ENCODE peak calls at places on chromosomes 2 and 18, in seven cellular contexts. One of them, this sample, is unnamed.
A peak's percentile ranks its signal among the peaks of the same experiment; 100 is the strongest.

GRCh38 chr2:205683179-205683978 is 1.1 kb downstream of the NRP2 start:
- DNase-seq in Panc1: no peak
- DNase-seq in A549: no peak
- DNase-seq in GM23338: no peak
- DNase-seq in GM12878: no peak
- DNase-seq in HepG2: no peak
- DNase-seq in HCT116: no peak
- DNase-seq in this sample: no peak

GRCh38 chr2:31541853-31542252 is 38.9 kb downstream of the SRD5A2 start:
- DNase-seq in GM12878: no peak
- DNase-seq in A549: no peak
- DNase-seq in GM23338: no peak
- DNase-seq in Panc1: no peak
- DNase-seq in HepG2: no peak
- DNase-seq in HCT116: no peak
- DNase-seq in this sample: no peak

GRCh38 chr2:29073913-29074312 is 410 bp downstream of the PCARE start:
- DNase-seq in A549: no peak
- DNase-seq in HCT116: no peak
- DNase-seq in HepG2: no peak
- DNase-seq in Panc1: no peak
- DNase-seq in GM23338: no peak
- DNase-seq in GM12878: no peak
- DNase-seq in this sample: no peak

GRCh38 chr18:12312936-12313335 is 4.9 kb downstream of the TUBB6 start:
- DNase-seq in A549: no peak
- DNase-seq in GM12878: no peak
- DNase-seq in GM23338: no peak
- DNase-seq in Panc1: no peak
- DNase-seq in HCT116: no peak
- DNase-seq in HepG2: no peak
- DNase-seq in this sample: no peak

GRCh38 chr2:132953771-132954170 is 283.8 kb upstream of the LYPD1 start:
- DNase-seq in HepG2: no peak
- DNase-seq in HCT116: no peak
- DNase-seq in GM23338: no peak
- DNase-seq in Panc1: no peak
- DNase-seq in GM12878: peak; percentile 33
- DNase-seq in A549: no peak
- DNase-seq in this sample: no peak

GRCh38 chr2:157940024-157940423 is 63.9 kb upstream of the ACVR1 start:
- DNase-seq in GM23338: no peak
- DNase-seq in GM12878: no peak
- DNase-seq in Panc1: no peak
- DNase-seq in A549: no peak
- DNase-seq in HepG2: no peak
- DNase-seq in HCT116: no peak
- DNase-seq in this sample: no peak

GRCh38 chr2:188628989-188629889 is 337.6 kb downstream of the GULP1 start:
- DNase-seq in GM12878: no peak
- DNase-seq in A549: peak; percentile 4
- DNase-seq in HCT116: peak; percentile 7
- DNase-seq in HepG2: no peak
- DNase-seq in Panc1: no peak
- DNase-seq in GM23338: no peak
- DNase-seq in this sample: no peak

GRCh38 chr2:109185338-109185737 is 56.3 kb downstream of the SH3RF3 start:
- DNase-seq in Panc1: no peak
- DNase-seq in GM23338: no peak
- DNase-seq in GM12878: no peak
- DNase-seq in HCT116: no peak
- DNase-seq in A549: no peak
- DNase-seq in HepG2: no peak
- DNase-seq in this sample: no peak

GRCh38 chr2:187915810-187916209 is 361.6 kb upstream of the TFPI start:
- DNase-seq in HepG2: no peak
- DNase-seq in GM12878: no peak
- DNase-seq in HCT116: no peak
- DNase-seq in Panc1: no peak
- DNase-seq in GM23338: no peak
- DNase-seq in A549: no peak
- DNase-seq in this sample: no peak

GRCh38 chr2:217993055-217993645 is 9.6 kb downstream of the TNS1 start:
- DNase-seq in A549: no peak
- DNase-seq in HepG2: no peak
- DNase-seq in GM12878: no peak
- DNase-seq in Panc1: no peak
- DNase-seq in GM23338: no peak
- DNase-seq in HCT116: no peak
- DNase-seq in this sample: no peak

GRCh38 chr2:36461039-36461681 is 105.6 kb downstream of the CRIM1 start:
- DNase-seq in GM23338: peak; percentile 82
- DNase-seq in HCT116: peak; percentile 60
- DNase-seq in HepG2: peak; percentile 46
- DNase-seq in A549: peak; percentile 28
- DNase-seq in Panc1: peak; percentile 85
- DNase-seq in GM12878: peak; percentile 9
- DNase-seq in this sample: no peak

GRCh38 chr2:241620419-241620769 is 16.6 kb downstream of the THAP4 start:
- DNase-seq in GM12878: no peak
- DNase-seq in GM23338: no peak
- DNase-seq in HepG2: no peak
- DNase-seq in A549: no peak
- DNase-seq in Panc1: no peak
- DNase-seq in HCT116: peak; percentile 33
- DNase-seq in this sample: no peak

GRCh38 chr18:43442571-43442970 is 165.3 kb upstream of the SYT4 start:
- DNase-seq in Panc1: no peak
- DNase-seq in A549: no peak
- DNase-seq in HepG2: no peak
- DNase-seq in HCT116: no peak
- DNase-seq in GM23338: no peak
- DNase-seq in GM12878: no peak
- DNase-seq in this sample: no peak

GRCh38 chr2:118973542-118973951 is 31.6 kb downstream of the MARCO start:
- DNase-seq in HCT116: no peak
- DNase-seq in HepG2: no peak
- DNase-seq in GM12878: no peak
- DNase-seq in Panc1: no peak
- DNase-seq in A549: no peak
- DNase-seq in GM23338: no peak
- DNase-seq in this sample: peak; percentile 70

GRCh38 chr2:141778315-141778835 is 352.4 kb downstream of the LRP1B start:
- DNase-seq in Panc1: no peak
- DNase-seq in A549: no peak
- DNase-seq in GM23338: no peak
- DNase-seq in HepG2: no peak
- DNase-seq in GM12878: no peak
- DNase-seq in HCT116: no peak
- DNase-seq in this sample: no peak

GRCh38 chr2:215537621-215538020 is 101.8 kb upstream of the FN1 start:
- DNase-seq in GM12878: no peak
- DNase-seq in Panc1: no peak
- DNase-seq in HepG2: no peak
- DNase-seq in GM23338: peak; percentile 12
- DNase-seq in A549: no peak
- DNase-seq in HCT116: no peak
- DNase-seq in this sample: no peak

GRCh38 chr2:145692971-145693478 is 1173.1 kb upstream of the ZEB2 start:
- DNase-seq in Panc1: peak; percentile 18
- DNase-seq in HCT116: no peak
- DNase-seq in GM23338: no peak
- DNase-seq in GM12878: peak; percentile 26
- DNase-seq in HepG2: peak; percentile 36
- DNase-seq in A549: no peak
- DNase-seq in this sample: peak; percentile 98

GRCh38 chr18:9392726-9393125 is 58.2 kb downstream of the TWSG1 start:
- DNase-seq in Panc1: no peak
- DNase-seq in GM23338: no peak
- DNase-seq in HepG2: no peak
- DNase-seq in A549: no peak
- DNase-seq in HCT116: no peak
- DNase-seq in GM12878: no peak
- DNase-seq in this sample: no peak

GRCh38 chr2:46136481-46136880 is 160.7 kb upstream of the EPAS1 start:
- DNase-seq in A549: no peak
- DNase-seq in GM12878: no peak
- DNase-seq in Panc1: no peak
- DNase-seq in GM23338: no peak
- DNase-seq in HCT116: no peak
- DNase-seq in HepG2: no peak
- DNase-seq in this sample: no peak

GRCh38 chr2:148122788-148123187 is 101.9 kb downstream of the MBD5 start:
- DNase-seq in HepG2: no peak
- DNase-seq in HCT116: no peak
- DNase-seq in Panc1: no peak
- DNase-seq in GM23338: no peak
- DNase-seq in GM12878: no peak
- DNase-seq in A549: no peak
- DNase-seq in this sample: no peak

GRCh38 chr2:217945530-217945929 is 57.3 kb downstream of the TNS1 start:
- DNase-seq in HepG2: no peak
- DNase-seq in GM23338: no peak
- DNase-seq in GM12878: no peak
- DNase-seq in Panc1: no peak
- DNase-seq in HCT116: no peak
- DNase-seq in A549: no peak
- DNase-seq in this sample: no peak

GRCh38 chr18:1657888-1658287 is 753.2 kb downstream of the ADCYAP1 start:
- DNase-seq in HCT116: no peak
- DNase-seq in GM23338: no peak
- DNase-seq in HepG2: no peak
- DNase-seq in A549: no peak
- DNase-seq in Panc1: no peak
- DNase-seq in GM12878: no peak
- DNase-seq in this sample: no peak

GRCh38 chr18:1648715-1649114 is 744.0 kb downstream of the ADCYAP1 start:
- DNase-seq in HepG2: no peak
- DNase-seq in GM12878: no peak
- DNase-seq in A549: no peak
- DNase-seq in HCT116: no peak
- DNase-seq in GM23338: no peak
- DNase-seq in Panc1: no peak
- DNase-seq in this sample: peak; percentile 78

GRCh38 chr18:1659190-1659589 is 754.5 kb downstream of the ADCYAP1 start:
- DNase-seq in GM23338: no peak
- DNase-seq in Panc1: no peak
- DNase-seq in A549: no peak
- DNase-seq in HepG2: no peak
- DNase-seq in HCT116: no peak
- DNase-seq in GM12878: no peak
- DNase-seq in this sample: no peak

GRCh38 chr18:1653873-1654272 is 749.2 kb downstream of the ADCYAP1 start:
- DNase-seq in GM12878: no peak
- DNase-seq in GM23338: no peak
- DNase-seq in HCT116: no peak
- DNase-seq in Panc1: no peak
- DNase-seq in HepG2: no peak
- DNase-seq in A549: no peak
- DNase-seq in this sample: peak; percentile 68
- TF ChIP-seq REST in GM12878: no peak
- TF ChIP-seq REST in GM23338: no peak
- TF ChIP-seq REST in HCT116: no peak
- TF ChIP-seq REST in Panc1: no peak
- TF ChIP-seq REST in HepG2: no peak
- TF ChIP-seq REST in A549: no peak
- TF ChIP-seq REST in this sample: no peak

DNA sequence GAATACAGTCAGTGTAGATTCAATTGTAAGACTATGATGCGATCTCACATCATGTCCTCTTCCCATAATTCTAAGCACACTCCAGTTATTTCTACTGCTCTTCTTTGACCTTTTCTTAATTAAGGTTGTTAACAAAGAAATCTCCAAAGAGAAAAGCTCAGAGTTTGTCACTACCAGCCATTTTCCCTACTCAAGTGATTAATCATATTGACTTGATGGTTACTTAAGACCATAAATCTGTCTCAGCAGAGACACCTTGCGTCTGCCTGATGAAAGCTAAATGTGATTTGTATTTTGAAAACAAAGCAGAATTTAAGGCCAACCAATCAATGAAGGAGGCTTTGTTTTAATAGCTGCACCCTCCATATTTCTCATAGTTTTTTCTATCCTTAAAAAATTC is 130.3 kb downstream of the DTNA start:
- DNase-seq in GM23338: no peak
- DNase-seq in HepG2: no peak
- DNase-seq in HCT116: no peak
- DNase-seq in Panc1: no peak
- DNase-seq in A549: no peak
- DNase-seq in GM12878: no peak
- DNase-seq in this sample: no peak
- TF ChIP-seq REST in GM23338: no peak
- TF ChIP-seq REST in HepG2: no peak
- TF ChIP-seq REST in HCT116: no peak
- TF ChIP-seq REST in Panc1: no peak
- TF ChIP-seq REST in A549: no peak
- TF ChIP-seq REST in GM12878: no peak
- TF ChIP-seq REST in this sample: no peak

GRCh38 chr2:167144179-167144898 is 256.1 kb downstream of the XIRP2 start:
- DNase-seq in GM12878: no peak
- DNase-seq in GM23338: no peak
- DNase-seq in HepG2: no peak
- DNase-seq in HCT116: no peak
- DNase-seq in A549: no peak
- DNase-seq in Panc1: no peak
- DNase-seq in this sample: no peak
- TF ChIP-seq REST in GM12878: no peak
- TF ChIP-seq REST in GM23338: no peak
- TF ChIP-seq REST in HepG2: no peak
- TF ChIP-seq REST in HCT116: no peak
- TF ChIP-seq REST in A549: no peak
- TF ChIP-seq REST in Panc1: no peak
- TF ChIP-seq REST in this sample: no peak

DNA sequence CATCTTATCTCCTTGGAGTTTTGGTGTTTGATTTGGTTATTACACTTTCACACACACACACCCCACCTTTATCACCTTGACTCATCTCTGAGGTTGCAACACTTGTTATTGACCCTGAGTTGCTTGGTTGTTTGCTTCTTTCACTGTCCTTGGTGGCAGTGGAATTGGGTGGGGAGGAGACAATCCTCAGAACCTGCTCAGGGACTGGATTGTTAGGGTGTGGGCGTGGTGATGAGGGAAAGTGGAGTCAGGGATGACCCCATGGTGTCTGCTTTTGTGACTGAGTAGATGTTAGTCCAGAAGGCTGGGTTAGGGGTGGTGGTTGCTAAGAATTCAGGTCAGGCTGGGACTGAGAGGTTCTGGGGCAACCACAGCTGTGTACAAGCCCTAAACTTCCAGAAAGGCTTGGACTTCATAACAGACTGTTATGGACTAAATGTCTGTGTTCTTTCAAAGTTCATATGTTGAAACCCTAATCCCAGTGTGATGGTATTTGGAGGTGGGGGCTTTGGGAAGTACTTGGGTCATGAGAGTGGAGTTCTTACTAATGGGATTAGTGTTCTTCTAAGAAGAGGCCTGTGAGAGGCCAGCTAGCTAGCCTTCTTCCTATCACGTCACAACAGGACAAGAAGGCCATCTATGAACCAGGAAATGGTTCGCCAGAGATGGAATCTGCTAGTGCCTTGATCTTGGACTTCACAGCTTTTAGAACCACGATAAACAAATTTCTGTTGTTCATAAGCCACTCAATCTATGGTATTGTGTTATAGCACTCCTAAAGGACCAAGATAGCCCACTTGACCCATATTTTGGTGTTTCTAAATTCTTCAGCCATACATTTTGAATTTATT is 3.4 kb upstream of the DIS3L2 start:
- DNase-seq in HepG2: peak; percentile 62
- DNase-seq in A549: no peak
- DNase-seq in GM23338: no peak
- DNase-seq in HCT116: no peak
- DNase-seq in Panc1: no peak
- DNase-seq in GM12878: no peak
- DNase-seq in this sample: no peak
- TF ChIP-seq REST in HepG2: no peak
- TF ChIP-seq REST in A549: no peak
- TF ChIP-seq REST in GM23338: no peak
- TF ChIP-seq REST in HCT116: no peak
- TF ChIP-seq REST in Panc1: no peak
- TF ChIP-seq REST in GM12878: no peak
- TF ChIP-seq REST in this sample: no peak